ENCODE peak calls at places on chromosomes 4 and X, in ten cellular contexts. C, L, R, I, D, U, B, Z, K and G are unnamed samples. For H3K4me1, the result is how much of the 10 kb centered on the place peaks cover.

GRCh38 chr4:180134116-180134866 is 2108.9 kb upstream of the TENM3 start:
- DNase-seq in C (no peak), L (peak), R (no peak), I (no peak), D (peak), U (no peak), B (peak), Z (no peak), K (no peak), G (peak)

GRCh38 chr4:58191086-58191485 is 1080.9 kb upstream of the IGFBP7 start:
- DNase-seq in C (no peak), L (no peak), R (no peak), I (no peak), D (no peak), U (no peak), B (no peak), Z (no peak), K (no peak), G (no peak)

GRCh38 chr4:72997409-72997808 is 72.1 kb downstream of the COX18 start:
- DNase-seq in C (no peak), L (no peak), R (peak), I (no peak), D (no peak), U (peak), B (no peak), Z (no peak), K (no peak), G (no peak)

GRCh38 chr4:75995727-75996126 is 5.0 kb upstream of the SDAD1 start:
- DNase-seq in C (no peak), L (no peak), R (peak), I (no peak), D (peak), U (no peak), B (no peak), Z (no peak), K (no peak), G (no peak)

GRCh38 chrX:132694331-132694823 is 205.5 kb upstream of the MBNL3 start:
- DNase-seq in C (no peak), L (no peak), R (no peak), I (no peak), D (no peak), U (no peak), B (no peak), Z (no peak), K (no peak), G (no peak)

GRCh38 chr4:76434901-76435688 is at the start of gene SHROOM3:
- DNase-seq in C (no peak), L (no peak), R (no peak), I (no peak), D (peak), U (no peak), B (no peak), Z (no peak), K (no peak), G (no peak)

GRCh38 chr4:1598641-1599481 is 85.3 kb downstream of the FAM53A start:
- DNase-seq in C (no peak), L (no peak), R (no peak), I (no peak), D (no peak), U (peak), B (no peak), Z (no peak), K (no peak), G (no peak)

GRCh38 chr4:10013722-10014121 is 7.6 kb downstream of the SLC2A9 start:
- DNase-seq in C (no peak), L (peak), R (no peak), I (no peak), D (peak), U (peak), B (peak), Z (peak), K (no peak), G (peak)

GRCh38 chr4:108171541-108172230 is 3.0 kb upstream of the LEF1 start:
- DNase-seq in C (no peak), L (peak), R (no peak), I (no peak), D (no peak), U (no peak), B (peak), Z (no peak), K (no peak), G (no peak)

GRCh38 chr4:40190880-40191815 is 5.7 kb upstream of the RHOH start:
- DNase-seq in C (no peak), L (no peak), R (no peak), I (no peak), D (no peak), U (no peak), B (no peak), Z (no peak), K (no peak), G (no peak)

GRCh38 chr4:188987011-188987410 is 847.8 kb downstream of the TRIML1 start:
- DNase-seq in C (no peak), L (no peak), R (no peak), I (no peak), D (no peak), U (no peak), B (no peak), Z (no peak), K (no peak), G (no peak)

GRCh38 chr4:55931833-55932232 is 16.9 kb upstream of the CEP135 start:
- DNase-seq in C (no peak), L (no peak), R (peak), I (no peak), D (no peak), U (no peak), B (no peak), Z (no peak), K (no peak), G (no peak)

GRCh38 chr4:158833602-158834001 is 64.8 kb downstream of the FNIP2 start:
- DNase-seq in C (no peak), L (no peak), R (no peak), I (no peak), D (no peak), U (no peak), B (no peak), Z (no peak), K (no peak), G (no peak)

GRCh38 chr4:104531390-104531789 is 36.7 kb upstream of the CXXC4 start:
- DNase-seq in C (no peak), L (no peak), R (no peak), I (no peak), D (peak), U (no peak), B (no peak), Z (no peak), K (no peak), G (no peak)

GRCh38 chr4:177220376-177220775 is 89.3 kb upstream of the NEIL3 start:
- DNase-seq in C (no peak), L (no peak), R (peak), I (no peak), D (no peak), U (no peak), B (no peak), Z (no peak), K (no peak), G (no peak)

GRCh38 chr4:147683717-147684700 is at the start of gene PRMT9:
- DNase-seq in C (peak), L (peak), R (peak), I (peak), D (peak), U (peak), B (peak), Z (peak), K (peak), G (peak)
- TF ChIP-seq CTCF in C (no peak), L (no peak), R (no peak), I (no peak), D (no peak), U (no peak), B (no peak), Z (no peak), K (no peak), G (no peak)

GRCh38 chrX:149498767-149499166 is 6.3 kb downstream of the IDS start:
- DNase-seq in C (no peak), L (no peak), R (no peak), I (peak), D (no peak), U (no peak), B (no peak), Z (no peak), K (no peak), G (no peak)
- H3K4me3 ChIP-seq in C (no peak), L (no peak), R (no peak), I (no peak), D (no peak), U (no peak), B (no peak), Z (no peak), K (no peak), G (no peak)

GRCh38 chr4:124945422-124945821 is 232.9 kb upstream of the ANKRD50 start:
- DNase-seq in C (no peak), L (no peak), R (no peak), I (no peak), D (no peak), U (no peak), B (no peak), Z (no peak), K (no peak), G (no peak)
- H3K4me1 ChIP-seq in C (under half), L (under half), R (under half), I (under half), D (under half), U (under half), B (under half), Z (under half), K (under half), G (under half)

GRCh38 chrX:13389501-13389900 is 69.6 kb upstream of the ATXN3L start:
- DNase-seq in C (no peak), L (no peak), R (no peak), I (no peak), D (no peak), U (no peak), B (no peak), Z (no peak), K (no peak), G (no peak)
- TF ChIP-seq CTCF in C (no peak), L (no peak), R (no peak), I (no peak), D (no peak), U (no peak), B (no peak), Z (no peak), K (no peak), G (no peak)

GRCh38 chrX:20393944-20394343 is 127.2 kb upstream of the RPS6KA3 start:
- DNase-seq in C (no peak), L (no peak), R (no peak), I (no peak), D (no peak), U (no peak), B (no peak), Z (no peak), K (no peak), G (no peak)
- H3K4me3 ChIP-seq in C (no peak), L (no peak), R (no peak), I (no peak), D (no peak), U (no peak), B (no peak), Z (no peak), K (no peak), G (no peak)

DNA sequence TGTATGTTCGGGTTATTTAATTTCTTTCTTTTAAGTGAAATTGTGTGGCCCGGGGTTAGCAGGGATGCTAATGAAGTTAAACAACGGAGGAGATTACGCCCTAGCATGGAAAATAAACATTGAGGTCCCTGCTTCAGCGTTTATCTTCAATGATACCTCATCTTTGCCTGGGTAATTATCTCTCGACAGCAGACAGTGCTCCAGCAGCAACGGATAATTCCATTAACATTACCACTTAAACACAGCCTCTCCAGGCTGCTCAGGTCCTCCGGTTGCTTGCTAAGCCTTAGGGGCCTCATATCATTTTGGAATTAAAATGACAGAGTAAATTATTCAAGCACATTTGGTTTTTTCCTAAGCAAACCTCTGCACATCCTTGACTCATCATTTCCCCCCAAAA is 281.5 kb upstream of the KLF3 start:
- DNase-seq in C (no peak), L (peak), R (no peak), I (no peak), D (no peak), U (no peak), B (no peak), Z (no peak), K (no peak), G (no peak)
- H3K4me1 ChIP-seq in C (under half), L (under half), R (under half), I (under half), D (under half), U (under half), B (under half), Z (under half), K (under half), G (under half)

DNA sequence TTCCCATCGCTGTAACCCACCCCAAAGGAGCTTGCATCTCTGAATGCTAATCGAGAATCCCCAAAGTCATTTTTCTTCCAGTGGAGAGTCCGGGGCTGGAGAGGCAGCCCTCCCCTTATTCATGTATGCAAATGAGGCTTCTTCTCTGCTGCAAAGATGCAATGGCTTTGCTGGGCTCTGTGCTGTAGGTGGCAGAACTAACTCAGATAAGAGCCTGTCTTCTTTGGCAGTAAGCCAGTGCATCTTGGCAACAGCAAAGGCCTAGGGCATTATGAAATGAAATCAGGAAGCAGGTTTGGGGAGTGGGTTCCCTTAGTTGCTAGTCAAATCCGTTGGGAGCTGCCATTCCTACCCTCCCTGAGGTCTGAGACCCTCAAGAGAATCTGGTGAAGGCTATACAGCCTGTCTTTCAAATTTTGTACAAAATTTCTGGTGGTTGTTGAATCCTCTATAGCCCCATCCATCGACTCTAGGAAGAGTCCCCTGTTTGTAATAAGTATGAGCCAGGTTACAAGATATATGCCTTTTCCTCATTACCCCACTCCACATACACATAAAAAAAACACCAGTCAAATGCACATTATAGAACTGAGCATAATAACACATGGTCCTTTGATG is 290.6 kb upstream of the TAPT1 start:
- DNase-seq in C (no peak), L (peak), R (peak), I (peak), D (peak), U (no peak), B (peak), Z (no peak), K (no peak), G (peak)
- TF ChIP-seq CTCF in C (peak), L (peak), R (peak), I (no peak), D (peak), U (peak), B (peak), Z (peak), K (no peak), G (peak)

DNA sequence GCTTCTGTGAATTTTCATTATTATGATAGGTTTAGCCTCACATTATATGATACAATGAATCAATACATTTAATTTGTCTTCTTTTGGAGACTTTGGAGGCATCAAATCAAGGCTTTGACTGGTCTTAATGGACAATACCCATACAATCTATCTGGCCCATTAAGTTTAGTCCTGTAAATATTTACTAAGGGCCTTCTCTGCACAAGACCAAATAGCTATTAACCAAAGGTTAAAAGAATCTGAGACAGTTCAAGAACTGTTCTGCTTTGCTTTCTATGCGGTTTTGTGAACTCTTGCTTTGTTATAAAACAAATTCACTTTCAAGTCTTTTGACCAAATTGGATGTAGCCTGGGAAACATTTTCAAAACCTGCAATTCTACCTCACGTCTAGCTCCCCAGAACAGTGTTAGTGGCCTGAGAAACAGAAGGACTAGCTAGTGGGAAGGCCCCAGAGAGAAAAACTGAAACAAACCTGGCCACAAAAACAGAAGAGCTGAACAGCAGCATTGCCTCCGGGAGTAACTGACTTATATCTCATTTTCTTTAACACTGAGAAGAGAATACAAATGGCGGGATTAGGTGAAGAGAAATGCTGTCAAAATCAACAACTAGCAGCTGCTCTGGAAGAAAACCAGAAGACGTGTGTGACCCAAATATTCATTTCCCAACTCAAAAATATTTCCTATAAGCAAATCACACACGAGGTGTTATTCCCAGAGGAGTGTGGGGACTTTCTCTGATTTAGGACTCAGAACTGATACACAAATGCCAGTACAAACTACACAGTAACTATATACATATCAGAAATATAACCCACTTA is 548 bp downstream of the TLR1 start:
- DNase-seq in C (no peak), L (no peak), R (no peak), I (no peak), D (no peak), U (no peak), B (no peak), Z (no peak), K (no peak), G (no peak)
- H3K4me3 ChIP-seq in C (peak), L (no peak), R (no peak), I (peak), D (no peak), U (peak), B (no peak), Z (peak), K (no peak), G (no peak)